ENCODE peak calls at places on chromosomes 3 and 15, in eight cellular contexts. T is AG08396; H is progenitor cell of endocrine pancreas; E is NCI-H1417; V is hepatocyte; L is Ammon's horn; D is iris pigment epithelial cell; N is stimulated activated CD4-positive, alpha-beta T cell treated with anti-CD3 and anti-CD28 coated beads, Interleukin-2, amount 100 ng/mL, for 48 hours. U is an unnamed sample.

GRCh38 chr3:15820911-15821310 is 23.1 kb upstream of the ANKRD28 start:
- DNase-seq in T (no peak), H (no peak), E (no peak), V (no peak), L (no peak), D (no peak), N (no peak), U (no peak)

GRCh38 chr3:108907194-108907593 is 46.5 kb downstream of the GUCA1C start:
- DNase-seq in T (peak), H (no peak), E (no peak), V (no peak), L (no peak), D (peak), N (no peak), U (no peak)

GRCh38 chr3:51982838-51983577 is at the start of gene ACY1:
- DNase-seq in T (peak), H (peak), E (peak), V (peak), L (peak), D (peak), N (peak), U (peak)

GRCh38 chr3:60696559-60697125 is 554.6 kb downstream of the FHIT start:
- DNase-seq in T (no peak), H (no peak), E (peak), V (no peak), L (no peak), D (no peak), N (no peak), U (no peak)

GRCh38 chr3:150870406-150870805 is 34.8 kb downstream of the MINDY4B start:
- DNase-seq in T (peak), H (no peak), E (no peak), V (no peak), L (no peak), D (peak), N (no peak), U (peak)

GRCh38 chr15:79923068-79923514 is 26.3 kb upstream of the MTHFS start:
- DNase-seq in T (peak), H (peak), E (peak), V (peak), L (peak), D (peak), N (peak), U (peak)

GRCh38 chr15:57477736-57478522 is 101.6 kb downstream of the CGNL1 start:
- DNase-seq in T (no peak), H (peak), E (no peak), V (peak), L (no peak), D (no peak), N (no peak), U (no peak)

GRCh38 chr3:139534444-139534812 is 5.1 kb downstream of the RBP1 start:
- DNase-seq in T (peak), H (no peak), E (peak), V (no peak), L (no peak), D (peak), N (no peak), U (peak)

GRCh38 chr3:139120336-139120971 is 75.8 kb upstream of the PRR23C start:
- DNase-seq in T (peak), H (no peak), E (no peak), V (peak), L (no peak), D (peak), N (no peak), U (peak)

GRCh38 chr15:39511000-39511914 is 69.6 kb upstream of the THBS1 start:
- DNase-seq in T (peak), H (no peak), E (no peak), V (peak), L (no peak), D (peak), N (no peak), U (peak)

GRCh38 chr3:25354071-25354470 is 74.0 kb upstream of the RARB start:
- DNase-seq in T (no peak), H (no peak), E (no peak), V (no peak), L (no peak), D (peak), N (no peak), U (no peak)

GRCh38 chr3:51357856-51358255 is 27.2 kb upstream of the MANF start:
- DNase-seq in T (no peak), H (no peak), E (no peak), V (no peak), L (no peak), D (no peak), N (no peak), U (no peak)

GRCh38 chr3:134242649-134243637 is 7.7 kb downstream of the RYK start:
- DNase-seq in T (peak), H (no peak), E (no peak), V (no peak), L (no peak), D (peak), N (no peak), U (peak)

GRCh38 chr3:129277829-129278271 is 820 bp upstream of the HMCES start:
- DNase-seq in T (peak), H (no peak), E (no peak), V (peak), L (no peak), D (no peak), N (no peak), U (no peak)

GRCh38 chr15:32870240-32871033 is 152.6 kb downstream of the GREM1 start:
- DNase-seq in T (peak), H (no peak), E (no peak), V (no peak), L (no peak), D (peak), N (no peak), U (peak)

GRCh38 chr15:58095415-58095814 is 29.9 kb upstream of the ALDH1A2 start:
- DNase-seq in T (no peak), H (no peak), E (no peak), V (no peak), L (no peak), D (no peak), N (no peak), U (no peak)

GRCh38 chr3:150407051-150407817 is 864 bp upstream of the TSC22D2 start:
- DNase-seq in T (peak), H (no peak), E (no peak), V (peak), L (no peak), D (no peak), N (peak), U (no peak)

GRCh38 chr3:197014942-197015575 is 14.6 kb downstream of the MELTF start:
- DNase-seq in T (no peak), H (no peak), E (no peak), V (no peak), L (no peak), D (no peak), N (no peak), U (no peak)

GRCh38 chr3:149212386-149212785 is 9.2 kb downstream of the CP start:
- DNase-seq in T (no peak), H (no peak), E (no peak), V (no peak), L (no peak), D (no peak), N (no peak), U (no peak)

GRCh38 chr3:144182501-144182900 is 210.9 kb downstream of the DIPK2A start:
- DNase-seq in T (no peak), H (no peak), E (no peak), V (no peak), L (no peak), D (no peak), N (no peak), U (no peak)

GRCh38 chr3:136305879-136306278 is 55.7 kb downstream of the PCCB start:
- DNase-seq in T (peak), H (no peak), E (no peak), V (no peak), L (no peak), D (no peak), N (no peak), U (peak)

GRCh38 chr3:37779289-37780152 is 82.2 kb upstream of the CTDSPL start:
- DNase-seq in T (peak), H (peak), E (peak), V (peak), L (peak), D (peak), N (no peak), U (peak)

GRCh38 chr3:161142486-161142885 is 37.3 kb upstream of the B3GALNT1 start:
- DNase-seq in T (no peak), H (no peak), E (no peak), V (no peak), L (no peak), D (peak), N (no peak), U (no peak)

GRCh38 chr3:188320757-188321156 is 166.8 kb downstream of the LPP start:
- DNase-seq in T (peak), H (no peak), E (no peak), V (no peak), L (no peak), D (peak), N (no peak), U (peak)

GRCh38 chr3:166663194-166663593 is 716.9 kb downstream of the ZBBX start:
- DNase-seq in T (no peak), H (no peak), E (no peak), V (no peak), L (no peak), D (no peak), N (no peak), U (no peak)

U was measured in HTR-8/SVneo.